ENCODE peak calls at places on chromosomes 16 and 17, in ten cellular contexts. Q is body of pancreas; E is GM12878; H is cardiac muscle cell; B is CD8-positive, alpha-beta T cell; I is IMR-90; C is cardiac fibroblast; O is mesothelial cell of epicardium; T is GM13977; P is AG04450. G is an unnamed sample.

GRCh38 chr16:74034862-74035261 is 261.8 kb upstream of the PSMD7 start:
- DNase-seq in O (no peak), T (peak; percentile 26), P (no peak), B (no peak), Q (no peak), H (peak; percentile 34), C (peak; percentile 35), I (peak; percentile 11), E (no peak), G (no peak)

GRCh38 chr16:61435356-61435755 is 600.9 kb downstream of the CDH8 start:
- DNase-seq in O (no peak), T (no peak), P (no peak), I (no peak), Q (no peak), E (no peak), H (no peak), C (peak; percentile 12), B (no peak), G (no peak)

GRCh38 chr17:66822009-66822408 is 12.9 kb upstream of the CACNG5 start:
- DNase-seq in I (no peak), P (no peak), T (no peak), E (no peak), B (no peak), Q (no peak), C (no peak), O (no peak), H (no peak), G (no peak)

GRCh38 chr17:65633988-65634387 is 72.5 kb upstream of the AXIN2 start:
- DNase-seq in P (no peak), H (peak; percentile 8), T (no peak), I (no peak), O (no peak), C (no peak), E (no peak), B (no peak), Q (no peak), G (no peak)

GRCh38 chr16:85483424-85483823 is 129.7 kb upstream of the GSE1 start:
- DNase-seq in P (no peak), H (no peak), B (no peak), E (no peak), I (no peak), C (no peak), O (no peak), Q (no peak), T (no peak), G (no peak)

GRCh38 chr17:40993856-40994255 is at the start of gene KRTAP3-3:
- DNase-seq in B (no peak), P (no peak), Q (no peak), H (no peak), I (no peak), O (no peak), T (no peak), E (no peak), C (no peak), G (no peak)

GRCh38 chr16:69118468-69118867 is 13.0 kb downstream of the HAS3 start:
- DNase-seq in O (no peak), C (no peak), P (no peak), I (no peak), H (no peak), B (no peak), T (no peak), Q (peak; percentile 47), E (no peak), G (no peak)

GRCh38 chr16:26595199-26595598 is 471.5 kb upstream of the C16orf82 start:
- DNase-seq in Q (no peak), P (no peak), B (no peak), O (no peak), I (no peak), T (no peak), C (no peak), E (no peak), H (no peak), G (no peak)

GRCh38 chr16:86465434-86465833 is 44.9 kb upstream of the FOXF1 start:
- DNase-seq in P (no peak), E (no peak), Q (no peak), H (no peak), O (no peak), I (no peak), T (no peak), B (no peak), C (no peak), G (no peak)

GRCh38 chr17:2047590-2047989 is 5.8 kb downstream of the OVCA2 start:
- DNase-seq in H (no peak), T (no peak), Q (no peak), O (no peak), B (no peak), E (no peak), P (no peak), C (no peak), I (no peak), G (no peak)

GRCh38 chr17:49455226-49455968 is 39.7 kb upstream of the NGFR start:
- DNase-seq in H (no peak), Q (no peak), E (no peak), P (no peak), T (no peak), C (no peak), O (no peak), I (no peak), B (no peak), G (no peak)

GRCh38 chr16:87881327-87882200 is 12.3 kb upstream of the SLC7A5 start:
- DNase-seq in H (no peak), B (no peak), Q (no peak), I (no peak), P (no peak), O (no peak), E (no peak), C (no peak), T (no peak), G (no peak)

GRCh38 chr16:15482068-15482747 is 47.8 kb downstream of the BMERB1 start:
- DNase-seq in H (peak; percentile 89), P (peak; percentile 95), T (no peak), O (no peak), I (peak; percentile 99), Q (peak; percentile 92), C (peak; percentile 97), E (no peak), B (no peak), G (peak; percentile 96)

GRCh38 chr17:38598536-38598935 is 7.2 kb downstream of the SRCIN1 start:
- DNase-seq in T (peak; percentile 63), E (no peak), Q (peak; percentile 86), P (peak; percentile 13), O (no peak), B (no peak), C (peak; percentile 66), H (peak; percentile 87), I (peak; percentile 57), G (peak; percentile 55)

GRCh38 chr17:4553669-4554068 is 1.5 kb downstream of the MYBBP1A start:
- DNase-seq in E (no peak), T (no peak), C (no peak), P (no peak), I (no peak), O (no peak), B (no peak), H (no peak), Q (peak; percentile 15), G (no peak)

GRCh38 chr17:66652840-66653507 is 181.9 kb upstream of the CACNG5 start:
- DNase-seq in P (no peak), T (no peak), H (no peak), Q (no peak), C (peak; percentile 70), O (no peak), E (no peak), B (no peak), I (peak; percentile 74), G (peak; percentile 20)

DNA sequence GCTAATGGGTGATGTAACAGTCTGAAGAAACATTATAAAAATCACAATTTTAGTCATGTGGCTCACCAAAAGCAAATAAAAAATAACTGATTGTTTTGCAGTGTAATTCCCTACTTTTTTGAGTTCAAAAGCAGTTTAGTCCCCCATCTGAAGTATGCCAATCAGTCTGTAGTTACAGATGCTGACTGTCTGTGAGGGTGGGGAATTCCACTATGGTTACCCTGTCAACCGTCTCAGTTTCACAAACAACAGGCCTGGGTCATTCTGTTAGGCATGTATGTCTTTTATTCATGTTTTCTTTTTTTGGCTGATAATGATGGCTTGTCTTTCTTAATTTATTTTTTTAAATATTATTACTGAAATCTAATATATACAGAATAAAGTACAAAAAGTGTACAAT is 69.3 kb downstream of the STXBP4 start:
- DNase-seq in Q (no peak), P (no peak), B (no peak), H (no peak), O (no peak), T (peak; percentile 21), E (peak; percentile 32), I (no peak), C (peak; percentile 3), G (no peak)
- TF ChIP-seq CTCF in Q (no peak), P (no peak), B (no peak), H (no peak), O (no peak), T (no peak), E (no peak), I (no peak), C (no peak), G (no peak)

GRCh38 chr16:67177743-67178699 is 5.7 kb downstream of the MATCAP1 start:
- DNase-seq in C (peak; percentile 55), H (peak; percentile 70), P (no peak), T (no peak), B (no peak), E (no peak), Q (peak; percentile 95), I (peak; percentile 40), O (no peak), G (no peak)
- TF ChIP-seq CTCF in C (peak; percentile 3), H (no peak), P (no peak), T (no peak), B (no peak), E (no peak), Q (peak; percentile 38), I (no peak), O (no peak), G (no peak)

GRCh38 chr17:61942085-61942484 is 14.3 kb upstream of the INTS2 start:
- DNase-seq in P (no peak), C (no peak), I (no peak), H (no peak), B (no peak), O (no peak), T (no peak), Q (no peak), E (no peak), G (no peak)

GRCh38 chr17:61943117-61943516 is 15.3 kb upstream of the INTS2 start:
- DNase-seq in P (no peak), B (no peak), Q (no peak), E (no peak), O (no peak), T (no peak), C (no peak), H (no peak), I (no peak), G (no peak)

GRCh38 chr17:61947367-61948078 is 19.7 kb upstream of the INTS2 start:
- DNase-seq in Q (no peak), T (no peak), E (no peak), P (no peak), I (no peak), C (no peak), O (no peak), H (no peak), B (no peak), G (no peak)

GRCh38 chr17:61946359-61946758 is 18.6 kb upstream of the INTS2 start:
- DNase-seq in P (no peak), T (no peak), C (no peak), O (no peak), E (no peak), Q (no peak), I (no peak), B (no peak), H (no peak), G (no peak)
- TF ChIP-seq CTCF in P (no peak), T (no peak), C (no peak), O (no peak), E (no peak), Q (no peak), I (no peak), B (no peak), H (no peak), G (no peak)

GRCh38 chr17:45016237-45016636 is 35.2 kb downstream of the DCAKD start:
- DNase-seq in H (no peak), P (no peak), B (no peak), Q (no peak), I (no peak), C (no peak), E (no peak), T (no peak), O (no peak), G (no peak)
- TF ChIP-seq CTCF in H (no peak), P (no peak), B (no peak), Q (no peak), I (no peak), C (no peak), E (no peak), T (no peak), O (no peak), G (no peak)